ENCODE peak calls at places on chromosomes 12 and 14, in seven cellular contexts. H is HCT116, Q is transverse colon, B is endothelial cell of umbilical vein, A is breast epithelium, G is sigmoid colon, E is esophagus muscularis mucosa. T is an unnamed sample.

GRCh38 chr12:78149459-78149858 is 318.8 kb downstream of the NAV3 start:
- DNase-seq in H (no peak), Q (no peak), B (no peak), E (no peak), G (no peak), A (no peak), T (no peak)

GRCh38 chr12:31868980-31869379 is 90.2 kb upstream of the RESF1 start:
- DNase-seq in A (no peak), E (no peak), B (peak), H (no peak), G (no peak), Q (no peak), T (no peak)

GRCh38 chr14:67733609-67734008 is 31.9 kb downstream of the RDH12 start:
- DNase-seq in E (no peak), B (no peak), Q (no peak), A (no peak), G (no peak), H (no peak), T (no peak)

GRCh38 chr12:99212275-99212674 is 435.3 kb upstream of the GARIN6 start:
- DNase-seq in B (no peak), H (no peak), Q (no peak), E (no peak), A (no peak), G (no peak), T (no peak)

GRCh38 chr14:98773814-98774213 is 498.2 kb downstream of the BCL11B start:
- DNase-seq in G (no peak), H (no peak), E (no peak), B (no peak), Q (no peak), A (no peak), T (no peak)

GRCh38 chr12:31914927-31915326 is 44.3 kb upstream of the RESF1 start:
- DNase-seq in E (no peak), H (no peak), B (no peak), A (no peak), Q (no peak), G (no peak), T (no peak)

GRCh38 chr14:95481391-95482022 is 34.9 kb downstream of the SYNE3 start:
- DNase-seq in G (no peak), E (no peak), B (no peak), H (no peak), A (no peak), Q (no peak), T (no peak)

GRCh38 chr12:109627633-109628032 is 54.0 kb downstream of the MVK start:
- DNase-seq in G (no peak), A (no peak), E (no peak), Q (no peak), B (no peak), H (no peak), T (no peak)

GRCh38 chr12:107086314-107086713 is 7.0 kb downstream of the CRY1 start:
- DNase-seq in A (no peak), B (no peak), E (no peak), H (no peak), Q (no peak), G (no peak), T (no peak)

GRCh38 chr12:91109148-91109564 is 2.1 kb downstream of the LUM start:
- DNase-seq in E (no peak), G (peak), A (peak), Q (peak), H (peak), B (peak), T (no peak)

DNA sequence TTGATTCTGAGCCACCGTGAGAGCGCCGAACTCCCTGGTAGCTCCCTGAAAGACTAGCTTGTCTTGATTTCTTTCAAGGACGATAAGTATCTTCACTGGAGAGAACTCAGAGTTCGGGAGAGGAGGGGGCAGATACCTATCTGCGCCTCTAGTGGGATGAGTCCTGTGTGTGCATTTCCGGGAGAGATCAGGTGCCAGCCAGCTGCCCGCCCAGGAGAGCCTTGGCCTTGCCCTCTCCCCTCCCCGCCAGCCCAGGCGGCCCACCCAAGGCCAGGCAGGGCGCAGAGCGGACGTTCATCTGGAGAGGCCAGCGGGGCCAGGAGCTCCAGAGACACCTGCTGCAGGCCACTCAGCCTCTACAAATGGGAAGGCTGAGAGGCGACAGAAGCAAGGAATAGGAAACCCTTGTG is 1.0 kb downstream of the CD9 start:
- DNase-seq in B (no peak), Q (peak), E (no peak), A (peak), H (no peak), G (peak), T (no peak)
- TF ChIP-seq POLR2AphosphoS5 in B (no peak), Q (peak), E (peak), A (no peak), H (no peak), G (peak), T (no peak)

GRCh38 chr14:61381589-61381988 is 60.2 kb downstream of the PRKCH start:
- DNase-seq in Q (no peak), H (no peak), A (peak), E (no peak), G (no peak), B (no peak), T (no peak)
- TF ChIP-seq POLR2AphosphoS5 in Q (no peak), H (no peak), A (no peak), E (no peak), G (no peak), B (no peak), T (no peak)

GRCh38 chr12:67498981-67499380 is 149.6 kb upstream of the DYRK2 start:
- DNase-seq in Q (no peak), E (no peak), B (no peak), H (no peak), A (no peak), G (no peak), T (no peak)

GRCh38 chr12:67501362-67501761 is 147.2 kb upstream of the DYRK2 start:
- DNase-seq in B (no peak), G (no peak), H (no peak), A (no peak), Q (no peak), E (no peak), T (no peak)

GRCh38 chr12:67496616-67497015 is 151.9 kb upstream of the DYRK2 start:
- DNase-seq in E (no peak), A (no peak), H (no peak), G (no peak), Q (no peak), B (no peak), T (no peak)
- TF ChIP-seq POLR2AphosphoS5 in E (no peak), A (no peak), H (no peak), G (no peak), Q (no peak), B (no peak), T (no peak)

GRCh38 chr12:4909734-4910501 is at the start of gene KCNA1:
- DNase-seq in Q (no peak), A (no peak), H (no peak), G (peak), B (no peak), E (peak), T (peak)
- TF ChIP-seq POLR2AphosphoS5 in Q (no peak), A (no peak), H (no peak), G (no peak), B (no peak), E (no peak), T (no peak)

GRCh38 chr12:6551063-6551461 is 4.8 kb downstream of the IFFO1 start:
- DNase-seq in G (peak), Q (peak), B (no peak), H (no peak), E (no peak), A (no peak), T (no peak)
- TF ChIP-seq POLR2AphosphoS5 in G (no peak), Q (peak), B (no peak), H (no peak), E (peak), A (no peak), T (no peak)

GRCh38 chr12:128830505-128830893 is 6.7 kb upstream of the SLC15A4 start:
- DNase-seq in G (peak), E (no peak), A (no peak), B (no peak), Q (no peak), H (no peak), T (no peak)
- TF ChIP-seq POLR2AphosphoS5 in G (no peak), E (no peak), A (no peak), B (no peak), Q (no peak), H (no peak), T (no peak)

DNA sequence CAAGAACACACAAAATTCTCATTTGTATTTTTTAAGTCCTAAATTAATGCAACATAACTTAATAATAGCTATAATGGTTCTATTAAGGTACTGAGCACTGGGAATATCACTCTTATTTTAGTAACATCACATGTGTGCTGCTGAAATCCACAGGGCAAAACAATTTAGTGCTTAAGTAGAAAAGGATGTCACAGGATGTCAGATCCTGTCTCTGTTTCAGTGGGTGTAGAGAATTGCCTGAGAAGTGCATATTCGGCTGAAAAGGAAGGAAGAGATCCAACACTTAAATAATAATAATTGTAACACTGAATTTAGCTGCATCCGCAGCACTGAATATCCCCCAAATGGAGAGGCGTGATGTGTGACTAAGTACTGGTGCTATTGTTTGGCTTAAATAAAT is 8.6 kb downstream of the LDHB start:
- DNase-seq in B (no peak), A (no peak), E (no peak), G (no peak), H (no peak), Q (no peak), T (no peak)
- TF ChIP-seq POLR2AphosphoS5 in B (no peak), A (no peak), E (no peak), G (no peak), H (no peak), Q (no peak), T (no peak)

GRCh38 chr12:116133609-116134214 is 143.8 kb downstream of the MED13L start:
- DNase-seq in G (no peak), H (no peak), E (no peak), B (no peak), A (no peak), Q (no peak), T (no peak)

GRCh38 chr12:116135209-116135930 is 142.1 kb downstream of the MED13L start:
- DNase-seq in B (peak), E (no peak), Q (no peak), G (no peak), H (peak), A (no peak), T (no peak)

GRCh38 chr12:116136340-116136739 is 141.2 kb downstream of the MED13L start:
- DNase-seq in H (no peak), B (peak), Q (no peak), G (no peak), A (no peak), E (no peak), T (no peak)

GRCh38 chr12:116130431-116130830 is 147.1 kb downstream of the MED13L start:
- DNase-seq in E (no peak), G (no peak), H (no peak), A (no peak), B (peak), Q (no peak), T (no peak)

GRCh38 chr12:116133149-116133548 is 144.3 kb downstream of the MED13L start:
- DNase-seq in B (no peak), E (no peak), Q (no peak), H (no peak), G (no peak), A (no peak), T (no peak)
- TF ChIP-seq POLR2AphosphoS5 in B (no peak), E (no peak), Q (no peak), H (no peak), G (no peak), A (no peak), T (no peak)

GRCh38 chr14:37035401-37035800 is 137.0 kb downstream of the SLC25A21 start:
- DNase-seq in H (no peak), B (peak), E (no peak), A (no peak), Q (no peak), G (no peak), T (no peak)

GRCh38 chr14:37037636-37038387 is 134.6 kb downstream of the SLC25A21 start:
- DNase-seq in G (no peak), H (no peak), E (no peak), B (no peak), Q (no peak), A (no peak), T (no peak)

GRCh38 chr14:37032863-37033262 is 139.5 kb downstream of the SLC25A21 start:
- DNase-seq in Q (no peak), B (no peak), E (no peak), H (no peak), A (no peak), G (no peak), T (no peak)

GRCh38 chr14:37036669-37037341 is 135.6 kb downstream of the SLC25A21 start:
- DNase-seq in E (no peak), A (no peak), B (peak), H (no peak), Q (no peak), G (no peak), T (no peak)

DNA sequence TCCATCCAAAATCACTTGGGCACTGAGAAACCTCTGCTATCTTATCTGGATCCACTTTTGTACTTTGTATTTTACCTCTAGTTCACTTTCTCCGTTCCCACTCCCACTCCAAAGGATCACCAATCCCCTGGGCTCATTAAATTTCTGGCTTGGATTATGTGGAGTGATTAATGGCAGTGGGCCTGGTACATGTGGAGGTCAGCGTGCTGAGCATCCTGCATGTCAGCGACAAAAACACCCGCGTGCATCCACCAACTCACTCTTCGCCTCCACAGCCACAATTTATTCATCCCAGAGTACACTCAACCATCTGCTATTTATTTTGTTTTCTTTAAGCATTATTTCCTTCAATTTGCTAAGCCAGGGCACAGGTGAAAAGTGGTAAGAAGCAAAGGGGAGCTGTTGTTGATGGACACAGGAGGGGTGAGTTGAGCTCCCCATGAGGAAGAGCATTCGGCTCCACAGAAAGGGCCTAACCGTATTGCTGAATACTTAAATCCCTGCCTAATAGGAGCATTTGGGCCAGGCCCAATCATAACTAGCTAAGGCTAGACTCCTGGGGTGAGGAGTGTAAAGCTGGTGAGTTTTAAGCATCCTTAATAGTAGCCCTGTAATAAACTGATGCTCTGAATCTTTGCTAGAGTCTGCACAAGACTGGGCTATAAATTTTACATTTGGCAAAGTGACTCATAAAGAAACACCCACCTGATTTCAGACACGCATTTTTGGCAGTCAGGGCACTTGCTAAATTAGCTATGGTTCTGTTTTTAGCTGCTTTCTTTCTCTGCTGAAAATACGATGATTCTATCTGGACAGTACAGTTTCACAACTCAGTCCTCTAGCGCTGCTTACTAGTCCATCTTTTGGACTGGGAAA is 137.8 kb downstream of the SLC25A21 start:
- DNase-seq in A (no peak), B (no peak), E (no peak), G (no peak), H (no peak), Q (no peak), T (no peak)
- TF ChIP-seq POLR2AphosphoS5 in A (no peak), B (no peak), E (no peak), G (no peak), H (no peak), Q (no peak), T (no peak)

GRCh38 chr14:29820785-29821184 is 106.9 kb downstream of the PRKD1 start:
- DNase-seq in A (no peak), H (no peak), G (no peak), B (no peak), Q (no peak), E (no peak), T (no peak)

GRCh38 chr14:29817767-29818166 is 109.9 kb downstream of the PRKD1 start:
- DNase-seq in B (no peak), H (no peak), Q (no peak), G (no peak), E (no peak), A (no peak), T (no peak)

GRCh38 chr14:29821665-29822429 is 105.8 kb downstream of the PRKD1 start:
- DNase-seq in H (no peak), A (no peak), E (no peak), G (no peak), Q (no peak), B (no peak), T (no peak)

GRCh38 chr14:29822430-29822709 is 105.3 kb downstream of the PRKD1 start:
- DNase-seq in H (no peak), Q (no peak), A (no peak), B (no peak), E (no peak), G (no peak), T (no peak)
- TF ChIP-seq POLR2AphosphoS5 in H (no peak), Q (no peak), A (no peak), B (no peak), E (no peak), G (no peak), T (no peak)

T was measured in GM12891.